ENCODE peak calls at places on chromosomes 12 and 14, in five cellular contexts. A is WTC11; J is stimulated activated CD8-positive, alpha-beta memory T cell treated with anti-CD3 and anti-CD28 coated beads, Interleukin-7, amount 100 ng/mL, for 4 hours; U is DMS53; K is EL. I is an unnamed sample.

GRCh38 chr12:92503029-92503931 is 199.5 kb upstream of the PLEKHG7 start:
- DNase-seq in A (no peak), J (no peak), U (peak), K (no peak), I (no peak)

GRCh38 chr12:117686911-117687377 is 281.8 kb downstream of the KSR2 start:
- DNase-seq in A (no peak), J (no peak), U (peak), K (peak), I (peak)

GRCh38 chr12:122422769-122423257 is 344 bp upstream of the CLIP1 start:
- DNase-seq in A (peak), J (peak), U (peak), K (peak), I (peak)

GRCh38 chr14:99791476-99792283 is 1.5 kb upstream of the EML1 start:
- DNase-seq in A (no peak), J (no peak), U (no peak), K (no peak), I (no peak)

GRCh38 chr12:48366131-48366530 is 15.4 kb upstream of the ZNF641 start:
- DNase-seq in A (no peak), J (no peak), U (no peak), K (no peak), I (no peak)

GRCh38 chr12:30515351-30515750 is 180.3 kb downstream of the IPO8 start:
- DNase-seq in A (no peak), J (no peak), U (peak), K (no peak), I (no peak)

GRCh38 chr14:68392393-68393085 is 400.3 kb downstream of the ZFP36L1 start:
- DNase-seq in A (no peak), J (no peak), U (no peak), K (no peak), I (no peak)

GRCh38 chr14:31229638-31230229 is 22.1 kb upstream of the HECTD1 start:
- DNase-seq in A (no peak), J (no peak), U (peak), K (peak), I (peak)

GRCh38 chr14:99517046-99517642 is 35.9 kb downstream of the CCNK start:
- DNase-seq in A (peak), J (no peak), U (no peak), K (no peak), I (no peak)

GRCh38 chr12:80780746-80781145 is 64.0 kb downstream of the MYF5 start:
- DNase-seq in A (no peak), J (no peak), U (no peak), K (no peak), I (no peak)

GRCh38 chr12:113755098-113755497 is 211.0 kb downstream of the RBM19 start:
- DNase-seq in A (no peak), J (no peak), U (no peak), K (no peak), I (no peak)

GRCh38 chr12:62581288-62582064 is 114.8 kb downstream of the MON2 start:
- DNase-seq in A (no peak), J (no peak), U (peak), K (peak), I (peak)

GRCh38 chr12:13093191-13093849 is 10.1 kb downstream of the GSG1 start:
- DNase-seq in A (no peak), J (no peak), U (no peak), K (peak), I (peak)

GRCh38 chr12:71685312-71685906 is 473 bp upstream of the TMEM19 start:
- DNase-seq in A (no peak), J (no peak), U (peak), K (peak), I (no peak)

GRCh38 chr12:120240495-120240833 is 25.1 kb downstream of the PXN start:
- DNase-seq in A (no peak), J (no peak), U (no peak), K (no peak), I (no peak)

GRCh38 chr14:50335389-50335788 is 23.3 kb downstream of the DMAC2L start:
- DNase-seq in A (peak), J (no peak), U (peak), K (peak), I (peak)

GRCh38 chr12:71958993-71959588 is 20.4 kb downstream of the TPH2 start:
- DNase-seq in A (no peak), J (no peak), U (peak), K (peak), I (peak)

GRCh38 chr14:61188936-61189808 is 92.0 kb downstream of the TMEM30B start:
- DNase-seq in A (peak), J (no peak), U (peak), K (peak), I (peak)

GRCh38 chr12:71645268-71645667 is 18.4 kb downstream of the ZFC3H1 start:
- DNase-seq in A (no peak), J (no peak), U (no peak), K (no peak), I (no peak)

GRCh38 chr14:31294736-31295398 is 87.3 kb upstream of the HECTD1 start:
- DNase-seq in A (no peak), J (no peak), U (no peak), K (peak), I (no peak)

GRCh38 chr12:120538281-120539156 is 4.4 kb downstream of the RNF10 start:
- DNase-seq in A (no peak), J (no peak), U (no peak), K (peak), I (peak)

GRCh38 chr12:7661741-7662140 is 4.0 kb downstream of the APOBEC1 start:
- DNase-seq in A (no peak), J (no peak), U (no peak), K (no peak), I (no peak)

GRCh38 chr14:97246648-97247047 is 449.5 kb downstream of the VRK1 start:
- DNase-seq in A (no peak), J (no peak), U (no peak), K (no peak), I (no peak)

GRCh38 chr14:78721756-78722455 is 551.7 kb downstream of the NRXN3 start:
- DNase-seq in A (no peak), J (no peak), U (peak), K (no peak), I (no peak)

GRCh38 chr14:99707921-99708320 is 23.8 kb downstream of the CYP46A1 start:
- DNase-seq in A (no peak), J (no peak), U (no peak), K (no peak), I (no peak)

GRCh38 chr12:48985475-48985897 is 7.4 kb downstream of the WNT1 start:
- DNase-seq in A (no peak), J (no peak), U (no peak), K (no peak), I (no peak)

GRCh38 chr14:72904840-72905561 is 11.1 kb upstream of the DPF3 start:
- DNase-seq in A (peak), J (peak), U (peak), K (peak), I (peak)

GRCh38 chr12:69275471-69275891 is 36.1 kb downstream of the CPSF6 start:
- DNase-seq in A (no peak), J (no peak), U (no peak), K (no peak), I (no peak)

GRCh38 chr12:116659771-116660481 is 77.9 kb downstream of the SPRING1 start:
- DNase-seq in A (no peak), J (no peak), U (peak), K (peak), I (peak)

I was measured in kidney tubule cell.